ENCODE peak calls at places on chromosomes 16 and 17, in nine cellular contexts. W, U, L, F, G, A, J, E and N are unnamed samples.

GRCh38 chr17:61454932-61455753 is 2.9 kb downstream of the TBX4 start:
- DNase-seq in F (no peak), U (no peak), J (no peak), L (no peak), W (no peak), E (no peak), G (no peak), A (no peak), N (no peak)

GRCh38 chr17:77186141-77186604 is 45.4 kb downstream of the SEC14L1 start:
- DNase-seq in F (no peak), J (no peak), G (no peak), E (no peak), A (no peak), U (no peak), L (peak), W (no peak), N (no peak)

GRCh38 chr17:18248300-18248731 is 10.2 kb downstream of the FLII start:
- DNase-seq in U (no peak), L (peak), F (peak), W (peak), A (no peak), J (peak), E (peak), G (no peak), N (peak)

GRCh38 chr16:70638814-70639792 is 7.3 kb upstream of the IL34 start:
- DNase-seq in F (peak), G (no peak), W (no peak), E (no peak), U (no peak), A (peak), L (no peak), J (no peak), N (no peak)

GRCh38 chr17:39244600-39245570 is 19.1 kb upstream of the STAC2 start:
- DNase-seq in F (peak), E (peak), U (no peak), W (peak), J (peak), A (peak), G (peak), L (peak), N (peak)

GRCh38 chr16:86462334-86463084 is 47.8 kb upstream of the FOXF1 start:
- DNase-seq in E (no peak), L (no peak), A (no peak), W (no peak), J (no peak), G (no peak), F (no peak), U (no peak), N (peak)

GRCh38 chr17:1644493-1645206 is 882 bp downstream of the SCARF1 start:
- DNase-seq in W (no peak), L (peak), E (no peak), F (peak), A (no peak), J (no peak), U (no peak), G (no peak), N (no peak)

GRCh38 chr17:38608648-38609047 is 2.9 kb upstream of the SRCIN1 start:
- DNase-seq in J (no peak), U (no peak), G (no peak), E (no peak), F (no peak), L (no peak), A (no peak), W (peak), N (no peak)

GRCh38 chr16:56626685-56627084 is 1.1 kb downstream of the MT1E start:
- DNase-seq in G (no peak), E (no peak), J (no peak), L (no peak), W (no peak), F (no peak), U (no peak), A (no peak), N (no peak)

GRCh38 chr16:55470533-55471371 is 8.2 kb upstream of the MMP2 start:
- DNase-seq in L (no peak), E (no peak), F (peak), W (no peak), G (no peak), A (peak), U (peak), J (no peak), N (peak)

GRCh38 chr17:4230142-4230541 is 33.6 kb downstream of the ANKFY1 start:
- DNase-seq in W (no peak), G (no peak), U (peak), L (peak), J (no peak), F (peak), A (peak), E (peak), N (peak)

GRCh38 chr17:49341356-49341755 is 20.7 kb downstream of the ZNF652 start:
- DNase-seq in L (no peak), J (no peak), W (no peak), A (no peak), E (no peak), G (no peak), F (no peak), U (no peak), N (peak)

GRCh38 chr17:40307691-40308289 is 1.2 kb upstream of the RARA start:
- DNase-seq in J (no peak), F (no peak), W (no peak), G (no peak), U (no peak), E (no peak), L (no peak), A (no peak), N (no peak)

GRCh38 chr17:44176257-44176656 is 5.8 kb downstream of the ASB16 start:
- DNase-seq in A (no peak), L (no peak), J (no peak), U (no peak), F (peak), W (no peak), E (no peak), G (no peak), N (no peak)

GRCh38 chr17:36504156-36504545 is 17.7 kb downstream of the ZNHIT3 start:
- DNase-seq in L (no peak), U (no peak), W (no peak), J (no peak), A (no peak), F (no peak), G (no peak), E (no peak), N (no peak)

GRCh38 chr16:78829280-78829679 is 729.8 kb downstream of the WWOX start:
- DNase-seq in L (no peak), G (no peak), U (no peak), F (no peak), A (no peak), W (no peak), J (no peak), E (no peak), N (no peak)

GRCh38 chr16:69417537-69418199 is 6.8 kb upstream of the CYB5B start:
- DNase-seq in F (no peak), A (no peak), U (no peak), G (no peak), L (no peak), E (no peak), W (no peak), J (no peak), N (no peak)

GRCh38 chr17:53313746-53314145 is 509.0 kb upstream of the KIF2B start:
- DNase-seq in L (no peak), A (no peak), J (no peak), W (no peak), E (no peak), F (peak), U (no peak), G (no peak), N (no peak)

GRCh38 chr17:7508846-7509245 is 24.7 kb downstream of the POLR2A start:
- DNase-seq in G (no peak), U (no peak), W (no peak), L (no peak), F (no peak), J (no peak), E (no peak), A (no peak), N (no peak)

GRCh38 chr17:11589706-11590105 is 8.6 kb upstream of the DNAH9 start:
- DNase-seq in G (no peak), U (no peak), J (no peak), A (no peak), W (no peak), E (no peak), F (no peak), L (no peak), N (no peak)

GRCh38 chr16:55434000-55434399 is 45.0 kb upstream of the MMP2 start:
- DNase-seq in F (no peak), E (no peak), L (no peak), U (no peak), A (no peak), J (no peak), W (no peak), G (no peak), N (no peak)

GRCh38 chr16:66324785-66325184 is 41.7 kb upstream of the CDH5 start:
- DNase-seq in E (peak), W (peak), A (no peak), G (no peak), U (no peak), F (peak), L (no peak), J (no peak), N (peak)

GRCh38 chr16:14301150-14302030 is 230.3 kb downstream of the MRTFB start:
- DNase-seq in E (no peak), U (no peak), J (no peak), G (no peak), L (peak), W (no peak), F (no peak), A (no peak), N (no peak)

GRCh38 chr17:231191-231965 is 49.9 kb upstream of the DOC2B start:
- DNase-seq in G (no peak), J (no peak), U (no peak), A (no peak), W (no peak), F (no peak), L (no peak), E (no peak), N (no peak)

GRCh38 chr16:31360296-31360695 is 5.3 kb downstream of the ITGAX start:
- DNase-seq in U (no peak), A (no peak), F (no peak), W (no peak), L (no peak), E (no peak), G (no peak), J (no peak), N (no peak)

GRCh38 chr17:83180264-83180995 is 101.0 kb downstream of the METRNL start:
- DNase-seq in G (no peak), E (no peak), W (no peak), F (no peak), U (no peak), J (no peak), L (no peak), A (no peak), N (no peak)

GRCh38 chr17:20009302-20010098 is at the start of gene SPECC1:
- DNase-seq in A (no peak), J (peak), E (peak), U (no peak), L (peak), W (peak), F (peak), G (peak), N (peak)

GRCh38 chr17:76296186-76296585 is 11.9 kb downstream of the QRICH2 start:
- DNase-seq in F (no peak), J (no peak), W (no peak), E (no peak), A (no peak), L (no peak), U (no peak), G (no peak), N (no peak)

GRCh38 chr17:56762988-56763387 is 70.7 kb downstream of the C17orf67 start:
- DNase-seq in A (no peak), E (no peak), F (no peak), J (no peak), U (no peak), G (no peak), W (no peak), L (no peak), N (no peak)

GRCh38 chr17:2909853-2910234 is 113.6 kb downstream of the RAP1GAP2 start:
- DNase-seq in J (no peak), W (no peak), E (no peak), G (no peak), L (no peak), A (no peak), U (no peak), F (no peak), N (no peak)

GRCh38 chr16:51773491-51773890 is 622.4 kb upstream of the SALL1 start:
- DNase-seq in L (no peak), W (no peak), E (no peak), G (no peak), J (no peak), F (no peak), U (no peak), A (no peak), N (no peak)

GRCh38 chr17:42422958-42423712 is at the start of gene CAVIN1:
- DNase-seq in L (peak), W (no peak), U (peak), J (no peak), E (peak), F (peak), G (peak), A (peak), N (peak)

GRCh38 chr16:67537636-67538591 is 9.3 kb downstream of the RIPOR1 start:
- DNase-seq in U (no peak), J (peak), E (no peak), A (no peak), G (no peak), W (no peak), F (no peak), L (peak), N (no peak)

GRCh38 chr16:89355686-89356085 is 134.7 kb downstream of the ANKRD11 start:
- DNase-seq in F (no peak), G (no peak), L (no peak), E (no peak), U (no peak), W (no peak), J (no peak), A (no peak), N (no peak)

GRCh38 chr16:23788653-23789052 is 33.8 kb downstream of the CHP2 start:
- DNase-seq in J (no peak), L (no peak), E (no peak), G (no peak), W (no peak), A (no peak), U (no peak), F (no peak), N (no peak)

GRCh38 chr16:58198022-58198683 is at the start of gene CSNK2A2:
- DNase-seq in G (peak), A (no peak), L (peak), F (peak), U (peak), W (peak), J (peak), E (peak), N (peak)

GRCh38 chr16:4067262-4068001 is 48.8 kb downstream of the ADCY9 start:
- DNase-seq in F (peak), A (no peak), L (no peak), W (no peak), G (no peak), U (peak), J (no peak), E (no peak), N (no peak)

GRCh38 chr17:71516149-71516548 is 604.7 kb upstream of the SOX9 start:
- DNase-seq in J (no peak), E (no peak), U (no peak), A (no peak), L (no peak), W (peak), G (no peak), F (no peak), N (no peak)

GRCh38 chr17:48427598-48427997 is 2.4 kb downstream of the SKAP1 start:
- DNase-seq in G (no peak), J (peak), A (no peak), U (no peak), F (no peak), E (no peak), L (no peak), W (no peak), N (no peak)